ENCODE peak calls at places on chromosomes 13 and 19, in four cellular contexts. N is K562, S is H1, U is SK-N-SH. G is an unnamed sample.

GRCh38 chr13:34037636-34038325 is 219.8 kb downstream of the RFC3 start:
- DNase-seq in N (no peak), U (no peak), S (no peak), G (no peak)

GRCh38 chr13:69737129-69737935 is 370.3 kb upstream of the ATXN8OS start:
- DNase-seq in N (no peak), U (no peak), S (no peak), G (no peak)

GRCh38 chr13:33290421-33290965 is 4.9 kb upstream of the STARD13 start:
- DNase-seq in U (no peak), N (no peak), S (no peak), G (no peak)

GRCh38 chr13:113393226-113393571 is 29.3 kb upstream of the GRTP1 start:
- DNase-seq in S (no peak), N (no peak), U (no peak), G (no peak)

GRCh38 chr19:33376931-33377557 is 3.5 kb downstream of the CEBPG start:
- DNase-seq in U (no peak), S (no peak), N (no peak), G (no peak)

GRCh38 chr19:31511098-31511497 is 161.9 kb upstream of the TSHZ3 start:
- DNase-seq in S (no peak), N (no peak), U (no peak), G (no peak)

GRCh38 chr13:96020941-96021340 is 32.3 kb downstream of the UGGT2 start:
- DNase-seq in N (no peak), S (no peak), U (no peak), G (peak; percentile 73)

GRCh38 chr19:5775668-5776309 is 8.8 kb downstream of the PRR22 start:
- DNase-seq in S (no peak), U (no peak), N (no peak), G (peak; percentile 48)

GRCh38 chr13:109028626-109029025 is 399.2 kb downstream of the MYO16 start:
- DNase-seq in N (no peak), S (no peak), U (no peak), G (no peak)

GRCh38 chr13:23902975-23903905 is 5.9 kb upstream of the C1QTNF9B start:
- DNase-seq in S (no peak), N (no peak), U (peak; percentile 45), G (no peak)

GRCh38 chr13:37716796-37717195 is 118.2 kb upstream of the POSTN start:
- DNase-seq in U (no peak), N (no peak), S (no peak), G (no peak)

GRCh38 chr13:64234255-64234654 is 2818.6 kb upstream of the PCDH20 start:
- DNase-seq in N (no peak), S (no peak), U (no peak), G (no peak)

GRCh38 chr13:110910013-110910890 is 4.6 kb downstream of the ANKRD10 start:
- DNase-seq in N (no peak), U (no peak), S (no peak), G (no peak)

GRCh38 chr13:30377312-30377685 is 45.0 kb upstream of the UBE2L5 start:
- DNase-seq in N (no peak), U (no peak), S (no peak), G (no peak)

GRCh38 chr13:30381049-30381448 is 41.2 kb upstream of the UBE2L5 start:
- DNase-seq in S (no peak), U (no peak), N (no peak), G (no peak)

GRCh38 chr13:30375436-30375835 is 46.9 kb upstream of the UBE2L5 start:
- DNase-seq in S (no peak), U (no peak), N (no peak), G (no peak)

GRCh38 chr13:30373727-30374126 is 48.6 kb upstream of the UBE2L5 start:
- DNase-seq in S (no peak), U (no peak), N (no peak), G (no peak)

DNA sequence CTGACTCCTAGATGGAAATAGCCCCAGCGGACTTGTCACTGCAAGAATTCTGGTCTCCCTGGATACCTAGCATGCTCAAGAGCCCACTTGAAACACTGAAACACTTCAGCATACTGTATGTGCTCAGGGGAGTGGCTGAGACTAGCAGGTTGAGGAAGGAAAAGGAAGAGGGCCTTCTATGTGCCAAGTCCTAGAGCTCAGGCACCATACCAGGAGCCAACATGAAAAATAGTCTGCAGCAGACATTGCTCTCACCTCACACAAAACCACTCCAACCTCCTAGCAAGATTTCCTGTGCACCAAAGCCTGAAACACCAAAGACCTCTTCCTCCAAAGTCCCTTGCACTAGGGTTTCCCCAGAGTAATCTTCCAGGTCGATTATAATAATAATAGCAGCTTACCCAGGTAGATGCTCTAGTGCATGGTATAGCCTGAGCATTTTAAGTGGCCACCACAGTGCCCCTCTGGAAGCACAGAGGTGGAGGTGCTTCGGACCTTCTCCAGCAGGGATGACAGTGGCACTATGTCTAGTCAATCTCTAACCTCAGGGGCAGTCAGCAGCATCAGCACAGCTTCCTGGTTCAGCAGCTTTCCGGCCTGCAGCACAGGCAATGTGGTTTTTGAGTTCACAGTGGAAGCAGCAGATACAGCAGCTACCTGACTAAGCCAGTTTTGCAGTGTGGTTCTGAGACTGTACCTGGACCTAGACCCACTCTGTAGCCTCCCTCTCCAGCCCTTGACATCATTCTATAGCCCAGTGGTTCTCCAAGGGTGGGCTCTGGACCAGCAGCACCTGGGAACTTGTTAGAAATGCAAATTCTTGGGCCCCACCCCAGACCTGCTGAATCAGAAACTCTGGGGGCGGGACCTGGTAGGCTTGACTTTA is 45.6 kb upstream of the UBE2L5 start:
- DNase-seq in S (no peak), U (no peak), N (no peak), G (peak; percentile 15)
- TF ChIP-seq JUND in S (no peak), U (no peak), N (no peak), G (no peak)

DNA sequence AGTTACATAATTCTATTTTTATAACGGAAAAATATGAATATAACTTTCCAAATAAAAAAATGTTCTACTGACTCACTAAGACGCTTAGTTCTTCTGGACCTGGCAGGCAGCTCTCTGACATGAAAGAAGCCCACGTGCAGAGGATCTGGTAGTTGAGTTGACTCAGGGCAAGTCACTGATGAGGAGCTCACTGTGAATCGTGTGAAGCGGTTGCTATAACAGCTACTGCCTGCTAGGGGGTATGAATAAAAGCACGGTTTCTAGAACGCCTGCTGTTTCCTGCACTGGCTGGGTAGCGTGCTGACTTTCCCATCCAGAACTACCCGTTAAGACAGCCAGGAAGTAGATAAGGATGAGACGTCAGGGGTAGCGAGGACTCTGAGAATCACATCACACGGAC is 54.7 kb upstream of the WASF3 start:
- DNase-seq in U (no peak), N (no peak), S (no peak), G (no peak)
- TF ChIP-seq JUND in U (no peak), N (no peak), S (no peak), G (no peak)

GRCh38 chr19:15318241-15318691 is 14.1 kb downstream of the BRD4 start:
- DNase-seq in S (no peak), U (no peak), N (no peak), G (no peak)
- TF ChIP-seq JUND in S (no peak), U (no peak), N (no peak), G (no peak)

GRCh38 chr13:91375119-91375729 is 23.2 kb upstream of the GPC5 start:
- DNase-seq in S (no peak), U (peak; percentile 30), N (peak; percentile 83), G (peak; percentile 45)
- TF ChIP-seq JUND in S (no peak), U (no peak), N (no peak), G (no peak)

GRCh38 chr19:15212682-15213081 is 11.9 kb upstream of the NOTCH3 start:
- DNase-seq in U (no peak), N (no peak), S (no peak), G (no peak)
- TF ChIP-seq JUND in U (no peak), N (no peak), S (no peak), G (no peak)

GRCh38 chr13:74026753-74027152 is 107.5 kb downstream of the KLF12 start:
- DNase-seq in N (no peak), S (no peak), U (no peak), G (no peak)

GRCh38 chr13:74024856-74025255 is 109.3 kb downstream of the KLF12 start:
- DNase-seq in U (no peak), S (no peak), N (no peak), G (no peak)

GRCh38 chr13:74025369-74025768 is 108.8 kb downstream of the KLF12 start:
- DNase-seq in N (no peak), S (no peak), U (no peak), G (no peak)

GRCh38 chr13:74024314-74024713 is 109.9 kb downstream of the KLF12 start:
- DNase-seq in U (no peak), N (no peak), S (no peak), G (no peak)

DNA sequence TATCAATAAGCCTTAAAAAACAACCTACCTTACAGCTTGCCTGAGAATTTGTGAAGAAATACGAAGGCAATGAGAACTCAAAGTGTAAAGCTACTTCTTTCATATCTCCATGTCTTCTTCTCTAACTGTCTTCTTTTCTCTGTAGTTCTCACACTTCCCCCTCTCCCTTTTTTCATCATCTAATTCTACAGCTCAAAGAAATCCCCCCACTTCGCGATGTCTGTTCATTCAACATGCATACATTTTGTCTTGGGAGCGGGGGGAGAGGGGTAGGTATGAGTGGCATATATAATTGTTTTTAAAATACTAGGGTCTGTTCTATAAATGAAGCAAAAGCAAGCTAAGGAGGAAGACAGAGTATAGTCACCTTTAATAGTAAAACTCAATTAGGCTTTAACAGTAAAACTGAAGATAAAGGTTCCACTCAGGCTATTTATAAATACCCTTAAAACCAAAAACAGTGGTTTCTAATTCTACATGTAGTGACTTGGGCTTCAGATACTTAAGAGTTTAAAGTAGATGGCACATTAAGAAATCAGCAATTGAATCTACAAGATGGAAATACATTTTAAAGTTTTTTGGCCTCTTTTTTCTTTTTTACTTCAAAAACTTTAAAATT is 106.9 kb downstream of the KLF12 start:
- DNase-seq in N (no peak), S (no peak), U (no peak), G (no peak)
- TF ChIP-seq JUND in N (no peak), S (no peak), U (no peak), G (no peak)

DNA sequence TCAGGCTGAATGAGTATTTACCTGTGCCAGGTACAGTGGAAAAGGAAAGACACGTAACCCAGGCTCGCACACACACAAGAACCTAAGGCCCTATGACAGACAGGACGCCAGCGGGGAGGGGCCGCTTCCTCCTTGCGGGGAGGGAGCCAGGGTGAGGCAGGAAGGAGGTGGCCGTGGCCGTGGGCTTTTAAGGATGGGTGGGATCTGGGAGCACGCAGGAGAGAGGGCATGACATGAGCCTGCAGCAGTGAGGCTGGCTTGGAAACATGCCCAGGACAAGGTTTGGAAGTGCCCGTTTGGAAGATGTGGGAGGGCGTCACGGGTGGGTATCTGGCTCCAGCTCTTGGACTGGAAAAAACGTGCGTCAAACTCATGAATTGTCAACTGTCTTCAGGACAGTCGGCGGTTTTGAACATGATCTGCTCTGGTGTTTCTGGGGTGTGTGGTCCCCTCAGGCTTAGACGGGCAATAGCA is 20.1 kb downstream of the SH3GL1 start:
- DNase-seq in S (no peak), U (peak; percentile 29), N (no peak), G (no peak)
- TF ChIP-seq JUND in S (no peak), U (no peak), N (no peak), G (no peak)